ENCODE peak calls at places on chromosomes 2 and 18, in seven cellular contexts. One of them, this sample, is unnamed.

GRCh38 chr2:6866239-6866745 is 585 bp upstream of the CMPK2 start:
- DNase-seq in endothelial cell: no peak
- DNase-seq in WTC11: peak
- DNase-seq in CD4-positive, alpha-beta T cell: peak
- DNase-seq in spleen: peak
- DNase-seq in fibroblast of pulmonary artery: peak
- DNase-seq in AG09319: no peak
- DNase-seq in this sample: no peak

GRCh38 chr2:106030287-106031268 is 163.5 kb downstream of the UXS1 start:
- DNase-seq in spleen: no peak
- DNase-seq in CD4-positive, alpha-beta T cell: no peak
- DNase-seq in AG09319: peak
- DNase-seq in WTC11: no peak
- DNase-seq in fibroblast of pulmonary artery: peak
- DNase-seq in endothelial cell: no peak
- DNase-seq in this sample: no peak

GRCh38 chr18:6427281-6427680 is 12.6 kb upstream of the L3MBTL4 start:
- DNase-seq in fibroblast of pulmonary artery: no peak
- DNase-seq in endothelial cell: no peak
- DNase-seq in spleen: no peak
- DNase-seq in WTC11: no peak
- DNase-seq in CD4-positive, alpha-beta T cell: no peak
- DNase-seq in AG09319: no peak
- DNase-seq in this sample: no peak

GRCh38 chr2:235545369-235546150 is 51.7 kb downstream of the AGAP1 start:
- DNase-seq in WTC11: no peak
- DNase-seq in spleen: peak
- DNase-seq in fibroblast of pulmonary artery: no peak
- DNase-seq in AG09319: no peak
- DNase-seq in endothelial cell: no peak
- DNase-seq in CD4-positive, alpha-beta T cell: no peak
- DNase-seq in this sample: no peak

GRCh38 chr18:52409732-52410131 is 69.7 kb downstream of the DCC start:
- DNase-seq in spleen: no peak
- DNase-seq in AG09319: no peak
- DNase-seq in endothelial cell: no peak
- DNase-seq in CD4-positive, alpha-beta T cell: no peak
- DNase-seq in WTC11: no peak
- DNase-seq in fibroblast of pulmonary artery: no peak
- DNase-seq in this sample: no peak

GRCh38 chr18:12442946-12443345 is 35.2 kb downstream of the PRELID3A start:
- DNase-seq in AG09319: no peak
- DNase-seq in fibroblast of pulmonary artery: peak
- DNase-seq in endothelial cell: no peak
- DNase-seq in CD4-positive, alpha-beta T cell: no peak
- DNase-seq in WTC11: no peak
- DNase-seq in spleen: no peak
- DNase-seq in this sample: no peak

GRCh38 chr2:170820647-170821630 is 4.3 kb downstream of the GAD1 start:
- DNase-seq in fibroblast of pulmonary artery: no peak
- DNase-seq in WTC11: peak
- DNase-seq in AG09319: no peak
- DNase-seq in endothelial cell: no peak
- DNase-seq in CD4-positive, alpha-beta T cell: no peak
- DNase-seq in spleen: no peak
- DNase-seq in this sample: no peak

GRCh38 chr18:78571831-78572347 is 407.7 kb upstream of the SALL3 start:
- DNase-seq in CD4-positive, alpha-beta T cell: no peak
- DNase-seq in spleen: peak
- DNase-seq in AG09319: no peak
- DNase-seq in fibroblast of pulmonary artery: no peak
- DNase-seq in endothelial cell: no peak
- DNase-seq in WTC11: no peak
- DNase-seq in this sample: no peak

GRCh38 chr18:72675394-72675793 is 131.3 kb upstream of the CBLN2 start:
- DNase-seq in AG09319: no peak
- DNase-seq in spleen: no peak
- DNase-seq in WTC11: no peak
- DNase-seq in fibroblast of pulmonary artery: peak
- DNase-seq in CD4-positive, alpha-beta T cell: no peak
- DNase-seq in endothelial cell: no peak
- DNase-seq in this sample: no peak

GRCh38 chr2:183179156-183179555 is 54.9 kb downstream of the NUP35 start:
- DNase-seq in spleen: no peak
- DNase-seq in endothelial cell: no peak
- DNase-seq in AG09319: no peak
- DNase-seq in fibroblast of pulmonary artery: no peak
- DNase-seq in WTC11: no peak
- DNase-seq in CD4-positive, alpha-beta T cell: no peak
- DNase-seq in this sample: no peak

GRCh38 chr2:11123856-11124759 is 31.2 kb upstream of the SLC66A3 start:
- DNase-seq in AG09319: peak
- DNase-seq in fibroblast of pulmonary artery: peak
- DNase-seq in spleen: peak
- DNase-seq in WTC11: peak
- DNase-seq in CD4-positive, alpha-beta T cell: peak
- DNase-seq in endothelial cell: peak
- DNase-seq in this sample: peak

GRCh38 chr2:21379140-21379539 is 255.4 kb downstream of the TDRD15 start:
- DNase-seq in CD4-positive, alpha-beta T cell: no peak
- DNase-seq in endothelial cell: no peak
- DNase-seq in WTC11: no peak
- DNase-seq in AG09319: no peak
- DNase-seq in spleen: no peak
- DNase-seq in fibroblast of pulmonary artery: no peak
- DNase-seq in this sample: no peak

GRCh38 chr2:197803033-197803444 is 1.4 kb upstream of the PLCL1 start:
- DNase-seq in AG09319: peak
- DNase-seq in spleen: no peak
- DNase-seq in WTC11: no peak
- DNase-seq in fibroblast of pulmonary artery: peak
- DNase-seq in endothelial cell: peak
- DNase-seq in CD4-positive, alpha-beta T cell: no peak
- DNase-seq in this sample: no peak

GRCh38 chr2:174259981-174260380 is 11.6 kb upstream of the OLA1 start:
- DNase-seq in CD4-positive, alpha-beta T cell: no peak
- DNase-seq in spleen: no peak
- DNase-seq in endothelial cell: no peak
- DNase-seq in WTC11: no peak
- DNase-seq in fibroblast of pulmonary artery: peak
- DNase-seq in AG09319: peak
- DNase-seq in this sample: no peak

GRCh38 chr2:218828477-218828778 is 3.2 kb downstream of the PRKAG3 start:
- DNase-seq in WTC11: no peak
- DNase-seq in endothelial cell: no peak
- DNase-seq in spleen: peak
- DNase-seq in AG09319: no peak
- DNase-seq in CD4-positive, alpha-beta T cell: no peak
- DNase-seq in fibroblast of pulmonary artery: no peak
- DNase-seq in this sample: no peak

GRCh38 chr2:132830321-132830720 is 160.3 kb upstream of the LYPD1 start:
- DNase-seq in AG09319: no peak
- DNase-seq in fibroblast of pulmonary artery: no peak
- DNase-seq in CD4-positive, alpha-beta T cell: no peak
- DNase-seq in WTC11: no peak
- DNase-seq in endothelial cell: no peak
- DNase-seq in spleen: no peak
- DNase-seq in this sample: no peak

GRCh38 chr2:28338046-28338753 is 54.5 kb upstream of the FOSL2 start:
- DNase-seq in endothelial cell: no peak
- DNase-seq in WTC11: no peak
- DNase-seq in spleen: peak
- DNase-seq in AG09319: peak
- DNase-seq in CD4-positive, alpha-beta T cell: no peak
- DNase-seq in fibroblast of pulmonary artery: peak
- DNase-seq in this sample: no peak

GRCh38 chr2:208034503-208035140 is 9.3 kb upstream of the PLEKHM3 start:
- DNase-seq in endothelial cell: no peak
- DNase-seq in fibroblast of pulmonary artery: no peak
- DNase-seq in spleen: no peak
- DNase-seq in WTC11: no peak
- DNase-seq in CD4-positive, alpha-beta T cell: no peak
- DNase-seq in AG09319: no peak
- DNase-seq in this sample: no peak

GRCh38 chr2:208031608-208032019 is 6.3 kb upstream of the PLEKHM3 start:
- DNase-seq in spleen: no peak
- DNase-seq in AG09319: no peak
- DNase-seq in fibroblast of pulmonary artery: peak
- DNase-seq in endothelial cell: no peak
- DNase-seq in WTC11: no peak
- DNase-seq in CD4-positive, alpha-beta T cell: no peak
- DNase-seq in this sample: no peak

GRCh38 chr2:208036357-208036756 is 11.0 kb upstream of the PLEKHM3 start:
- DNase-seq in AG09319: no peak
- DNase-seq in WTC11: no peak
- DNase-seq in CD4-positive, alpha-beta T cell: no peak
- DNase-seq in endothelial cell: no peak
- DNase-seq in spleen: no peak
- DNase-seq in fibroblast of pulmonary artery: peak
- DNase-seq in this sample: no peak

GRCh38 chr2:208037564-208038487 is 12.5 kb upstream of the PLEKHM3 start:
- DNase-seq in fibroblast of pulmonary artery: no peak
- DNase-seq in AG09319: no peak
- DNase-seq in CD4-positive, alpha-beta T cell: no peak
- DNase-seq in spleen: no peak
- DNase-seq in endothelial cell: no peak
- DNase-seq in WTC11: no peak
- DNase-seq in this sample: no peak

DNA sequence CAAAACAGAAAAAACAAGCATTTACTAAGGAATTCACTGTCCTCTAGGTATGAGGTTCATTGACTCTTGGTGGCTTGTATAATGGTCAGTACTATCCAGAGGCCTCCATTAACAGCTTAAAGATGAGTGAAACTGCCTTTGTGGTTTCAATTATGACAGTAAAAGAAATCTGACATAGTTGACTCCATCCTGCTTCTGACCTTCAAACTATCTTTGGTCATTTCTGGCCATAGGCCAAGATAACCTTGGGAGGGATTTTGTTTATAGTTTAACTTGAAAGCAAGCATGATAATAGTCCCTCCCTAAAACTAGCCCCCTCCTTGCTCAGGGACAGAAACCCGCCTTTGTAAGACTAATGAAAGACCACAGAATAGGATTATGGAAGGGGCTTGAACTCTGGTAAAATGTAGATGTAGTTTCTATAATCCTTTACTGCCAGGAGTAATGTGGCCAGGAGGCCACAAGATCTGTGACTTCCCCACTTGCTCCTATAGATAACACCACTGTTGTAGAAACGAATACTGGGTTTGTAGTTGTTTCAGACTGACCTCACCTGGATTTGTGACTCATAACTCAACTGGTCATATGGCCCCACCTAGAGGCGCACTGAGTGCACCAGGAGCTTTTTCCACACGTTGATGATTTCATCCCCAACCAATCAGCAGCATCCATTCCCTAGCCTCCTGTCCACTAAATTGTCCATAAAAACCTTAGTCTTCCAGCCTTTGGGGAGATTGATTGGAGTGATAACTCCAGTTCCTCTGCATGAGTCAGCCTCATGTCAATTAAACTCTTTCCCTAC is 8.6 kb upstream of the PLEKHM3 start:
- DNase-seq in fibroblast of pulmonary artery: peak
- DNase-seq in AG09319: no peak
- DNase-seq in endothelial cell: peak
- DNase-seq in CD4-positive, alpha-beta T cell: no peak
- DNase-seq in WTC11: peak
- DNase-seq in spleen: no peak
- DNase-seq in this sample: peak
- TF ChIP-seq CTCF in fibroblast of pulmonary artery: peak
- TF ChIP-seq CTCF in AG09319: peak
- TF ChIP-seq CTCF in endothelial cell: no peak
- TF ChIP-seq CTCF in CD4-positive, alpha-beta T cell: peak
- TF ChIP-seq CTCF in WTC11: no peak
- TF ChIP-seq CTCF in spleen: peak
- TF ChIP-seq CTCF in this sample: peak

GRCh38 chr2:241859017-241859435 is 332 bp upstream of the PDCD1 start:
- DNase-seq in CD4-positive, alpha-beta T cell: no peak
- DNase-seq in AG09319: no peak
- DNase-seq in spleen: peak
- DNase-seq in fibroblast of pulmonary artery: no peak
- DNase-seq in endothelial cell: no peak
- DNase-seq in WTC11: no peak
- DNase-seq in this sample: no peak

GRCh38 chr2:241860184-241861078 is 1.7 kb upstream of the PDCD1 start:
- DNase-seq in endothelial cell: no peak
- DNase-seq in AG09319: no peak
- DNase-seq in fibroblast of pulmonary artery: no peak
- DNase-seq in spleen: peak
- DNase-seq in WTC11: no peak
- DNase-seq in CD4-positive, alpha-beta T cell: no peak
- DNase-seq in this sample: no peak

GRCh38 chr2:241861264-241861663 is 2.6 kb upstream of the PDCD1 start:
- DNase-seq in AG09319: no peak
- DNase-seq in CD4-positive, alpha-beta T cell: no peak
- DNase-seq in spleen: no peak
- DNase-seq in WTC11: no peak
- DNase-seq in endothelial cell: no peak
- DNase-seq in fibroblast of pulmonary artery: no peak
- DNase-seq in this sample: no peak

GRCh38 chr2:241858206-241859016 is at the start of gene PDCD1:
- DNase-seq in endothelial cell: peak
- DNase-seq in WTC11: peak
- DNase-seq in AG09319: no peak
- DNase-seq in CD4-positive, alpha-beta T cell: no peak
- DNase-seq in fibroblast of pulmonary artery: no peak
- DNase-seq in spleen: peak
- DNase-seq in this sample: no peak

GRCh38 chr2:241859436-241860183 is 916 bp upstream of the PDCD1 start:
- DNase-seq in CD4-positive, alpha-beta T cell: no peak
- DNase-seq in spleen: peak
- DNase-seq in AG09319: no peak
- DNase-seq in fibroblast of pulmonary artery: peak
- DNase-seq in endothelial cell: peak
- DNase-seq in WTC11: no peak
- DNase-seq in this sample: no peak
- TF ChIP-seq CTCF in CD4-positive, alpha-beta T cell: no peak
- TF ChIP-seq CTCF in spleen: no peak
- TF ChIP-seq CTCF in AG09319: peak
- TF ChIP-seq CTCF in fibroblast of pulmonary artery: peak
- TF ChIP-seq CTCF in endothelial cell: no peak
- TF ChIP-seq CTCF in WTC11: no peak
- TF ChIP-seq CTCF in this sample: no peak

DNA sequence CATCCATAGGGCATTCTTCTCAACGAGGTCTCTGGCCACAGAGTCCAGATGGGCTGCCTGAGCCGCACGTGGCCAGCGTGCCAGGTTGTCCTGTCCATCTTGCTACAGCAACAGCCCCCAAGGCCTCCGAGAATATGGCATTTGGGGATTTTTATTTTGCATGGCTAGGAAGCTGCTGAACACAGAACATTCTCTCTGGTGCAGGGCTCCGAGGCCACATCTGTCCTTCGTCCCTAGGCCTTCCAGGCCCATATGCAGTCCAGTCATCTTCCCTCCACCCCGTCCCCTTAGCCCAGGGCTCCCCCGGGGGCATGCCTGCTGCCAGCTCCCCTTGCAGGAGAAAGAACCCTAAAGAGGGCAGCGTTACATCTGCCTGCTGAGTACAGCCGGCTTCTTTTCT is 2.3 kb downstream of the HDAC4 start:
- DNase-seq in WTC11: no peak
- DNase-seq in endothelial cell: no peak
- DNase-seq in fibroblast of pulmonary artery: no peak
- DNase-seq in CD4-positive, alpha-beta T cell: no peak
- DNase-seq in AG09319: no peak
- DNase-seq in spleen: peak
- DNase-seq in this sample: no peak
- TF ChIP-seq CTCF in WTC11: no peak
- TF ChIP-seq CTCF in endothelial cell: no peak
- TF ChIP-seq CTCF in fibroblast of pulmonary artery: no peak
- TF ChIP-seq CTCF in CD4-positive, alpha-beta T cell: no peak
- TF ChIP-seq CTCF in AG09319: no peak
- TF ChIP-seq CTCF in spleen: no peak
- TF ChIP-seq CTCF in this sample: no peak

GRCh38 chr18:9673296-9674251 is 34.5 kb upstream of the RAB31 start:
- DNase-seq in endothelial cell: no peak
- DNase-seq in CD4-positive, alpha-beta T cell: no peak
- DNase-seq in AG09319: peak
- DNase-seq in spleen: no peak
- DNase-seq in WTC11: no peak
- DNase-seq in fibroblast of pulmonary artery: peak
- DNase-seq in this sample: no peak
- TF ChIP-seq CTCF in endothelial cell: no peak
- TF ChIP-seq CTCF in CD4-positive, alpha-beta T cell: no peak
- TF ChIP-seq CTCF in AG09319: peak
- TF ChIP-seq CTCF in spleen: no peak
- TF ChIP-seq CTCF in WTC11: no peak
- TF ChIP-seq CTCF in fibroblast of pulmonary artery: peak
- TF ChIP-seq CTCF in this sample: peak